ENCODE peak calls at places on chromosomes 13 and 19, in ten cellular contexts. T is stimulated activated naive CD8-positive, alpha-beta T cell treated with anti-CD3 and anti-CD28 coated beads, Interleukin-15, amount 100 ng/mL, for 72 hours; C is WTC11; E is activated T-cell treated with anti-CD3 and anti-CD28 coated beads for 24 hours; H is fibroblast of lung; J is NCI-H345; U is GM12891; M is HEK293T; N is stimulated activated CD8-positive, alpha-beta memory T cell treated with anti-CD3 and anti-CD28 coated beads, Interleukin-15, amount 100 ng/mL, for 24 hours; O is activated naive CD4-positive, alpha-beta T cell treated with Interleukin-2 at 50 U/mL for 16 hours. B is an unnamed sample.

GRCh38 chr13:24181991-24182702 is 21.6 kb downstream of the SPATA13 start:
- DNase-seq in T (no peak), C (no peak), E (no peak), H (no peak), J (no peak), U (no peak), M (no peak), N (no peak), O (no peak), B (no peak)

GRCh38 chr19:52648336-52648990 is 10.3 kb upstream of the ZNF83 start:
- DNase-seq in T (no peak), C (no peak), E (no peak), H (peak), J (no peak), U (no peak), M (no peak), N (no peak), O (no peak), B (no peak)

GRCh38 chr13:57878291-57878690 is 246.7 kb downstream of the PCDH17 start:
- DNase-seq in T (no peak), C (no peak), E (no peak), H (peak), J (peak), U (no peak), M (no peak), N (no peak), O (no peak), B (no peak)

GRCh38 chr13:103640617-103641016 is 574.4 kb upstream of the SLC10A2 start:
- DNase-seq in T (no peak), C (no peak), E (no peak), H (no peak), J (peak), U (no peak), M (no peak), N (no peak), O (no peak), B (no peak)

GRCh38 chr13:43128504-43128929 is 105.1 kb downstream of the DNAJC15 start:
- DNase-seq in T (no peak), C (no peak), E (no peak), H (no peak), J (no peak), U (no peak), M (peak), N (no peak), O (no peak), B (no peak)

GRCh38 chr19:17180997-17181702 is 34.0 kb upstream of the USE1 start:
- DNase-seq in T (no peak), C (peak), E (no peak), H (no peak), J (no peak), U (no peak), M (no peak), N (no peak), O (no peak), B (no peak)

GRCh38 chr19:46442808-46443450 is 14.2 kb upstream of the PNMA8C start:
- DNase-seq in T (no peak), C (no peak), E (no peak), H (peak), J (no peak), U (no peak), M (no peak), N (no peak), O (no peak), B (no peak)

GRCh38 chr13:44172411-44172810 is 201.2 kb upstream of the SERP2 start:
- DNase-seq in T (no peak), C (no peak), E (no peak), H (no peak), J (no peak), U (no peak), M (no peak), N (no peak), O (no peak), B (no peak)

B was measured in kidney epithelial cell.